ENCODE peak calls at places on chromosome 12, in nine cellular contexts. B is activated CD4-positive, alpha-beta T cell treated with anti-CD3 and anti-CD28 coated beads, Interleukin-2, amount 10 ng/mL, durations not matched to agents 7 days and 5 days; V is WERI-Rb-1; C is SW 1271; Z is anterior cingulate cortex; M is GM23248; P is stimulated activated CD4-positive, alpha-beta T cell treated with anti-CD3 and anti-CD28 coated beads, Interleukin-1b, Interleukin-23, amount 100 ng/mL, for 1 hour; O is left lobe of liver; U is NCI-H226. Q is an unnamed sample.

GRCh38 chr12:52587563-52587962 is 13.7 kb downstream of the KRT72 start:
- DNase-seq in Z (no peak), P (no peak), C (no peak), V (no peak), M (no peak), B (no peak), O (no peak), U (no peak), Q (no peak)

GRCh38 chr12:45674583-45674982 is 54.9 kb upstream of the ARID2 start:
- DNase-seq in C (no peak), V (no peak), Z (no peak), P (no peak), O (no peak), M (peak; percentile 53), U (peak; percentile 96), B (no peak), Q (no peak)

GRCh38 chr12:34306133-34306830 is 284.0 kb downstream of the ALG10 start:
- DNase-seq in O (no peak), Z (no peak), V (no peak), U (no peak), M (no peak), B (no peak), C (no peak), P (no peak), Q (no peak)

GRCh38 chr12:65609359-65609771 is 214.9 kb upstream of the HMGA2 start:
- DNase-seq in V (no peak), O (no peak), C (no peak), B (no peak), Z (no peak), U (peak; percentile 82), P (no peak), M (peak; percentile 78), Q (no peak)

GRCh38 chr12:80509781-80510556 is 65.9 kb downstream of the PTPRQ start:
- DNase-seq in Z (no peak), B (no peak), P (no peak), V (no peak), M (peak; percentile 86), C (no peak), O (no peak), U (no peak), Q (no peak)

GRCh38 chr12:78802593-78802992 is 62.0 kb upstream of the SYT1 start:
- DNase-seq in O (no peak), P (no peak), B (no peak), V (peak; percentile 62), Z (no peak), U (peak; percentile 84), M (peak; percentile 58), C (no peak), Q (no peak)

GRCh38 chr12:16100206-16100605 is 177.3 kb downstream of the SLC15A5 start:
- DNase-seq in M (no peak), B (no peak), P (no peak), V (no peak), O (no peak), Z (no peak), U (no peak), C (no peak), Q (no peak)

GRCh38 chr12:94207467-94208432 is 59.4 kb downstream of the PLXNC1 start:
- DNase-seq in Z (no peak), V (no peak), P (peak; percentile 4), O (no peak), U (peak; percentile 10), B (peak; percentile 51), M (no peak), C (no peak), Q (no peak)

GRCh38 chr12:131129839-131130238 is 176.1 kb downstream of the ADGRD1 start:
- DNase-seq in Z (no peak), V (peak; percentile 41), U (no peak), P (no peak), C (no peak), B (no peak), M (peak; percentile 63), O (peak; percentile 23), Q (no peak)

GRCh38 chr12:96416033-96416790 is 16.0 kb upstream of the CDK17 start:
- DNase-seq in Z (no peak), U (no peak), B (no peak), V (no peak), C (no peak), O (no peak), M (peak; percentile 97), P (no peak), Q (no peak)

GRCh38 chr12:76946451-76946850 is 67.6 kb upstream of the CSRP2 start:
- DNase-seq in C (no peak), O (no peak), B (no peak), V (no peak), Z (no peak), P (no peak), U (peak; percentile 33), M (peak; percentile 29), Q (no peak)

GRCh38 chr12:49355913-49356312 is 9.2 kb downstream of the DNAJC22 start:
- DNase-seq in U (no peak), B (no peak), M (no peak), P (no peak), Z (no peak), O (peak; percentile 15), V (no peak), C (no peak), Q (no peak)

Q was measured in T-helper 9 cell.